ENCODE peak calls at places on chromosome 15, in four cellular contexts. I, R, P and N are unnamed samples.

GRCh38 chr15:98713585-98714001 is 65.3 kb downstream of the IGF1R start:
- DNase-seq in I (no peak), R (peak), P (no peak), N (no peak)

GRCh38 chr15:55916666-55917409 is 76.6 kb downstream of the NEDD4 start:
- DNase-seq in I (no peak), R (peak), P (no peak), N (no peak)

GRCh38 chr15:69998541-69999391 is 99.0 kb downstream of the TLE3 start:
- DNase-seq in I (no peak), R (no peak), P (no peak), N (no peak)

GRCh38 chr15:36472672-36473071 is 106.8 kb upstream of the CDIN1 start:
- DNase-seq in I (no peak), R (no peak), P (no peak), N (no peak)

GRCh38 chr15:90561344-90562244 is 31.9 kb downstream of the CRTC3 start:
- DNase-seq in I (no peak), R (peak), P (no peak), N (no peak)

GRCh38 chr15:74209997-74210573 is 7.5 kb upstream of the STRA6 start:
- DNase-seq in I (no peak), R (peak), P (no peak), N (no peak)

GRCh38 chr15:70517194-70517590 is 246.2 kb downstream of the UACA start:
- DNase-seq in I (no peak), R (no peak), P (no peak), N (no peak)

GRCh38 chr15:79970921-79971434 is at the start of gene BCL2A1:
- DNase-seq in I (no peak), R (peak), P (peak), N (no peak)

GRCh38 chr15:53295574-53295973 is 463.9 kb downstream of the WDR72 start:
- DNase-seq in I (no peak), R (no peak), P (no peak), N (no peak)

GRCh38 chr15:47586653-47587224 is 130.6 kb upstream of the SEMA6D start:
- DNase-seq in I (no peak), R (no peak), P (no peak), N (no peak)

GRCh38 chr15:49046113-49046883 is at the start of gene SECISBP2L:
- DNase-seq in I (peak), R (peak), P (peak), N (peak)

GRCh38 chr15:90866161-90866715 is 2.1 kb upstream of the FURIN start:
- DNase-seq in I (no peak), R (no peak), P (no peak), N (no peak)